ENCODE peak calls at places on chromosomes 5 and 9, in five cellular contexts. One of them, this sample, is unnamed.
A peak's percentile ranks its signal among the peaks of the same experiment; 100 is the strongest.

GRCh38 chr9:96515629-96516470 is 65.9 kb downstream of the HABP4 start:
- DNase-seq in neural progenitor cell: no peak
- DNase-seq in GM23248: peak; percentile 76
- DNase-seq in HCT116: no peak
- DNase-seq in mammary epithelial cell: no peak
- DNase-seq in this sample: no peak

GRCh38 chr5:172791291-172791690 is 20.3 kb upstream of the DUSP1 start:
- DNase-seq in neural progenitor cell: no peak
- DNase-seq in mammary epithelial cell: no peak
- DNase-seq in GM23248: peak; percentile 49
- DNase-seq in HCT116: no peak
- DNase-seq in this sample: no peak

GRCh38 chr5:16072616-16073015 is 107.0 kb downstream of the MARCHF11 start:
- DNase-seq in HCT116: no peak
- DNase-seq in GM23248: no peak
- DNase-seq in mammary epithelial cell: no peak
- DNase-seq in neural progenitor cell: no peak
- DNase-seq in this sample: no peak

GRCh38 chr9:92035146-92035545 is 80.1 kb downstream of the SPTLC1 start:
- DNase-seq in mammary epithelial cell: no peak
- DNase-seq in HCT116: no peak
- DNase-seq in neural progenitor cell: no peak
- DNase-seq in GM23248: no peak
- DNase-seq in this sample: no peak

GRCh38 chr9:90188656-90189055 is 454.0 kb downstream of the DIRAS2 start:
- DNase-seq in HCT116: no peak
- DNase-seq in GM23248: no peak
- DNase-seq in mammary epithelial cell: no peak
- DNase-seq in neural progenitor cell: no peak
- DNase-seq in this sample: peak; percentile 20

GRCh38 chr5:93572773-93573626 is 8.0 kb downstream of the NR2F1-AS1 start:
- DNase-seq in GM23248: peak; percentile 47
- DNase-seq in HCT116: no peak
- DNase-seq in neural progenitor cell: peak; percentile 92
- DNase-seq in mammary epithelial cell: peak; percentile 29
- DNase-seq in this sample: no peak

GRCh38 chr5:113514263-113514590 is 733 bp downstream of the YTHDC2 start:
- DNase-seq in neural progenitor cell: no peak
- DNase-seq in HCT116: no peak
- DNase-seq in GM23248: peak; percentile 61
- DNase-seq in mammary epithelial cell: no peak
- DNase-seq in this sample: peak; percentile 19

GRCh38 chr5:31319338-31319737 is 125.9 kb downstream of the CDH6 start:
- DNase-seq in HCT116: no peak
- DNase-seq in mammary epithelial cell: no peak
- DNase-seq in GM23248: no peak
- DNase-seq in neural progenitor cell: no peak
- DNase-seq in this sample: no peak

GRCh38 chr5:108251350-108251749 is 130.5 kb downstream of the FBXL17 start:
- DNase-seq in neural progenitor cell: no peak
- DNase-seq in mammary epithelial cell: no peak
- DNase-seq in HCT116: no peak
- DNase-seq in GM23248: no peak
- DNase-seq in this sample: no peak

GRCh38 chr9:129995409-129996160 is 47.4 kb downstream of the FNBP1 start:
- DNase-seq in GM23248: peak; percentile 89
- DNase-seq in HCT116: no peak
- DNase-seq in mammary epithelial cell: peak; percentile 76
- DNase-seq in neural progenitor cell: no peak
- DNase-seq in this sample: no peak

GRCh38 chr5:163705983-163706771 is 200.8 kb downstream of the MAT2B start:
- DNase-seq in HCT116: no peak
- DNase-seq in mammary epithelial cell: no peak
- DNase-seq in neural progenitor cell: no peak
- DNase-seq in GM23248: peak; percentile 33
- DNase-seq in this sample: no peak

GRCh38 chr5:170569101-170569500 is 65.3 kb downstream of the KCNIP1 start:
- DNase-seq in GM23248: no peak
- DNase-seq in mammary epithelial cell: no peak
- DNase-seq in HCT116: no peak
- DNase-seq in neural progenitor cell: no peak
- DNase-seq in this sample: no peak

GRCh38 chr9:136023401-136024225 is 62.4 kb upstream of the UBAC1 start:
- DNase-seq in neural progenitor cell: no peak
- DNase-seq in HCT116: no peak
- DNase-seq in mammary epithelial cell: peak; percentile 11
- DNase-seq in GM23248: peak; percentile 82
- DNase-seq in this sample: no peak

GRCh38 chr5:43804041-43804440 is 201.1 kb downstream of the NNT start:
- DNase-seq in HCT116: no peak
- DNase-seq in GM23248: no peak
- DNase-seq in neural progenitor cell: no peak
- DNase-seq in mammary epithelial cell: no peak
- DNase-seq in this sample: no peak

GRCh38 chr5:133533541-133533940 is 78.8 kb downstream of the FSTL4 start:
- DNase-seq in GM23248: no peak
- DNase-seq in mammary epithelial cell: no peak
- DNase-seq in HCT116: no peak
- DNase-seq in neural progenitor cell: no peak
- DNase-seq in this sample: no peak

GRCh38 chr5:108702546-108702945 is 45.2 kb upstream of the FER start:
- DNase-seq in GM23248: no peak
- DNase-seq in neural progenitor cell: no peak
- DNase-seq in mammary epithelial cell: no peak
- DNase-seq in HCT116: no peak
- DNase-seq in this sample: no peak

GRCh38 chr5:81794246-81794645 is 43.3 kb upstream of the SSBP2 start:
- DNase-seq in neural progenitor cell: no peak
- DNase-seq in mammary epithelial cell: no peak
- DNase-seq in HCT116: no peak
- DNase-seq in GM23248: no peak
- DNase-seq in this sample: no peak

GRCh38 chr5:151082274-151082902 is 1.6 kb upstream of the TNIP1 start:
- DNase-seq in HCT116: no peak
- DNase-seq in neural progenitor cell: peak; percentile 65
- DNase-seq in GM23248: peak; percentile 59
- DNase-seq in mammary epithelial cell: peak; percentile 65
- DNase-seq in this sample: no peak
- H3K9ac ChIP-seq in HCT116: no peak overlapping the region
- H3K9ac ChIP-seq in neural progenitor cell: no peak overlapping the region
- H3K9ac ChIP-seq in GM23248: no peak overlapping the region
- H3K9ac ChIP-seq in mammary epithelial cell: peak overlapping the region; percentile 100
- H3K9ac ChIP-seq in this sample: peak overlapping the region; percentile 92

GRCh38 chr5:115601709-115602584 is at the start of gene TICAM2:
- DNase-seq in HCT116: no peak
- DNase-seq in GM23248: peak; percentile 84
- DNase-seq in mammary epithelial cell: peak; percentile 34
- DNase-seq in neural progenitor cell: peak; percentile 76
- DNase-seq in this sample: peak; percentile 64
- H3K9ac ChIP-seq in HCT116: no peak within 1 kb of the TSS
- H3K9ac ChIP-seq in GM23248: peak within 1 kb of the TSS; percentile 97
- H3K9ac ChIP-seq in mammary epithelial cell: peak within 1 kb of the TSS; percentile 6
- H3K9ac ChIP-seq in neural progenitor cell: no peak within 1 kb of the TSS
- H3K9ac ChIP-seq in this sample: peak within 1 kb of the TSS; percentile 65

DNA sequence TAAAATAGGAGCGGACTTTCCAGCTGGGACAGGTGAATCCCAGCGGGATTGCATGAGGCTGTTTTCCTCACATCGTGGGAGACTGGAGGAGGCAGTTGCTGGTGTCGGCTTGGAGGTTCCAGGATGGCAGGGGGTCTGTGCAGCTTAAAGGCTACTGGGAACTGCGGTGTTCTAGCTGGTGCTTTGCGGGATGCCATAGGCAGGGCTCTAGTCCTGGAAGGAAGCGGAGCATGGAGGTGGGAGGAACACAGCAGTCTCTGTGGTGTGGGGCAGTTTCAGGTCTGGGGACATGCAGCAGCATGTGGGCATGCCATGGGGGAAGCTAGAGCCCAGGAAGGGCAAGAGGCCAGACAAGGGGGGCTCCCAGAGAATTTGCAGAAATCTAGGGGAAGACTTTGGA is 141.5 kb downstream of the NSG2 start:
- DNase-seq in HCT116: no peak
- DNase-seq in neural progenitor cell: no peak
- DNase-seq in GM23248: no peak
- DNase-seq in mammary epithelial cell: no peak
- DNase-seq in this sample: no peak
- H3K9ac ChIP-seq in HCT116: no peak overlapping the region
- H3K9ac ChIP-seq in neural progenitor cell: no peak overlapping the region
- H3K9ac ChIP-seq in GM23248: no peak overlapping the region
- H3K9ac ChIP-seq in mammary epithelial cell: no peak overlapping the region
- H3K9ac ChIP-seq in this sample: no peak overlapping the region

GRCh38 chr9:127178646-127179632 is 56.5 kb upstream of the ANGPTL2 start:
- DNase-seq in GM23248: no peak
- DNase-seq in mammary epithelial cell: no peak
- DNase-seq in HCT116: no peak
- DNase-seq in neural progenitor cell: peak; percentile 31
- DNase-seq in this sample: no peak
- H3K9ac ChIP-seq in GM23248: no peak overlapping the region
- H3K9ac ChIP-seq in mammary epithelial cell: no peak overlapping the region
- H3K9ac ChIP-seq in HCT116: no peak overlapping the region
- H3K9ac ChIP-seq in neural progenitor cell: no peak overlapping the region
- H3K9ac ChIP-seq in this sample: no peak overlapping the region

DNA sequence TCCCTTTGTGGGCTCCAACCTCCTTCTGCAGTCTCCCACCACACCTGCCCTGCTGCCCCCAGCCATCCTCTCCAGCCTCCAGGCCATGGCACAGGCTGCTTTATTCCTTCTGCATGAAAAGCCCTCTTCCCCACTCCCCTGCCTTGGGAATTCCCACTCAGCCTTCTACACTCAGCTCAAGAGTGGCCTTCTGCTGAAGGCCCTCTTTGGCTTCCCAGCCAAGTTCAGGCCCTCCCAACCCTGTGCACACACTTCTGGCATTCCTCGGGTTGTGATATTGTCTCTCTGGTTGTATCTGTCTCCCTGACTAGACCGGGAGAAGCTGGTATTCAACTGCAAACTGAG is 5.7 kb downstream of the SHB start:
- DNase-seq in neural progenitor cell: no peak
- DNase-seq in HCT116: no peak
- DNase-seq in GM23248: no peak
- DNase-seq in mammary epithelial cell: no peak
- DNase-seq in this sample: no peak
- H3K9ac ChIP-seq in neural progenitor cell: no peak overlapping the region
- H3K9ac ChIP-seq in HCT116: peak overlapping the region; percentile 10
- H3K9ac ChIP-seq in GM23248: no peak overlapping the region
- H3K9ac ChIP-seq in mammary epithelial cell: no peak overlapping the region
- H3K9ac ChIP-seq in this sample: no peak overlapping the region

GRCh38 chr9:9846538-9846937 is 766.3 kb downstream of the PTPRD start:
- DNase-seq in mammary epithelial cell: no peak
- DNase-seq in HCT116: no peak
- DNase-seq in GM23248: no peak
- DNase-seq in neural progenitor cell: no peak
- DNase-seq in this sample: peak; percentile 89
- H3K9ac ChIP-seq in mammary epithelial cell: no peak overlapping the region
- H3K9ac ChIP-seq in HCT116: no peak overlapping the region
- H3K9ac ChIP-seq in GM23248: no peak overlapping the region
- H3K9ac ChIP-seq in neural progenitor cell: no peak overlapping the region
- H3K9ac ChIP-seq in this sample: peak overlapping the region; percentile 58

DNA sequence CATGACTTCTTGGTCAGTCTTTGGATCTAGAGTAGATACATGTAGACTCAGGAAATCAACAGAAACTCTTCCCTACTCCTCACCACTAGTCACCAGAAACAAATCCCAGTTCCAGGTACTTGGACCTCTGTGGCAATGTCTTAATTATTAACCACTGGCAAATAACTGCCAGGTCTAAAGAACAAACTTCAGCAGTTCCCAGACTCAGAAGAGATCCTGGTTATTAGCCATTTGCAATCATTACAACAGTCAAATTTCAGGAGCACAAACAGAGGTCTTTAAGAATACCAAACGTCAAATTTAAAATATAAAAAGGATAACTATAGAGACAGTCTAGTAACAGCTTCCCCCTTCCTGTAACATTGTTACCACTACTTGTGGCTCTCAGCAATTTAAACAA is 10.2 kb downstream of the DIAPH1 start:
- DNase-seq in HCT116: no peak
- DNase-seq in GM23248: no peak
- DNase-seq in neural progenitor cell: no peak
- DNase-seq in mammary epithelial cell: no peak
- DNase-seq in this sample: no peak
- H3K9ac ChIP-seq in HCT116: no peak overlapping the region
- H3K9ac ChIP-seq in GM23248: no peak overlapping the region
- H3K9ac ChIP-seq in neural progenitor cell: no peak overlapping the region
- H3K9ac ChIP-seq in mammary epithelial cell: no peak overlapping the region
- H3K9ac ChIP-seq in this sample: no peak overlapping the region

DNA sequence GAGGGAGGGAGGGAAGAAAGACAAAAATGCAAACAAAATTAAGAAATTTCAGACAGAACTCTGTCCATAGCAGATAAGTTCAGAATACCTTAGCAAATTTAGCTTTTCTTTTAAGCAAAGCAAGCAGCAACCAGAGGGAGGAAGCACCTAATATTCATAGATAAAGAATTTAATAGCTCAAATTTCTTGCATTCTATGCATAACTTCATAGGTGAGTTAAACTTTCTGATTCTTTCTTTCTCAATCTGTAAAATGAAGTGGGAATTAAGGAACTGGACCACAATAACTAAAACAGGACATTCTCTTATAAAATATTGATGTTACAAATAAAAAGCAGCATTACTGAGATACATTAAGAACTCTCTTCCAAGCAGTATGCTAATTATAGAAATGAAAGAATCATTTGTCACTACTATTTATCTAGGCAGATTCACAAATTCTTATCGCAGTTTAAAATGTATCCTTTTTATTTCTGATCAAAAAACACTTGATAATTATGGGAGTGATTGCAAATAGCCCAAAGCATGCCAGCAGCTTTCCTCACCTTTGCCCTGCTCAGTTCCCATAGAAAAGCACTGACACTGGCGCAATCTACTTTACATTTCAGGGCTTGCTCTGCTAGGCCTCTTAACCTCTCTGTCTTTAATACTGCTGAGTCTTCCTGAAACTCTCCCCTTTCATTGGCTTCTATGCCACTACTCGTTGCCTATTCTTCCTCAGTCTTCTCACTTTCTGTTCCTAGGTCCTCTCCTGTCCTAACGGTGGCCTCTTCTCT is 341.8 kb downstream of the PIK3R1 start:
- DNase-seq in neural progenitor cell: no peak
- DNase-seq in mammary epithelial cell: no peak
- DNase-seq in GM23248: peak; percentile 42
- DNase-seq in HCT116: no peak
- DNase-seq in this sample: no peak
- H3K9ac ChIP-seq in neural progenitor cell: no peak overlapping the region
- H3K9ac ChIP-seq in mammary epithelial cell: no peak overlapping the region
- H3K9ac ChIP-seq in GM23248: no peak overlapping the region
- H3K9ac ChIP-seq in HCT116: no peak overlapping the region
- H3K9ac ChIP-seq in this sample: no peak overlapping the region

DNA sequence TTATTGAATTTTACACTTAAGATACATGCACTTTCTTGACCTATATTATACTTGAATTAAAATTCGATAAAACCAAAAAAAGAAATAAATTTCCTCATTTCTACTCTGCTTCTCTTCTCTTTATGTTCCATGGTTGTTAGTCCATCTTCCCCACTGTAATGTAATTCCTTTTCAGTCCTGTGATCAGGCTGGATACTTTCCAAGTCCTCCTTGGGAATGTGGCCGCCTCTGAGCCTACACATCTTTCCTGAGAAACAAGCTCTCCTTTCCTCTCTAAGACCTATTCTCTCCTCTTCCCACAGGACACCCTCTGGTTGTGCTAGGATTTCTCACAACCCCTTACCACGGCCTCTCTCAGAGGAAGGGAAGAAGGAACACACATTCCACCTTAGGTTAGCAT is 285.1 kb downstream of the DNAH5 start:
- DNase-seq in neural progenitor cell: no peak
- DNase-seq in HCT116: no peak
- DNase-seq in mammary epithelial cell: no peak
- DNase-seq in GM23248: peak; percentile 14
- DNase-seq in this sample: no peak
- H3K9ac ChIP-seq in neural progenitor cell: no peak overlapping the region
- H3K9ac ChIP-seq in HCT116: no peak overlapping the region
- H3K9ac ChIP-seq in mammary epithelial cell: peak overlapping the region; percentile 37
- H3K9ac ChIP-seq in GM23248: no peak overlapping the region
- H3K9ac ChIP-seq in this sample: no peak overlapping the region

GRCh38 chr5:143596824-143597223 is 193.3 kb upstream of the NR3C1 start:
- DNase-seq in HCT116: no peak
- DNase-seq in neural progenitor cell: no peak
- DNase-seq in GM23248: no peak
- DNase-seq in mammary epithelial cell: no peak
- DNase-seq in this sample: no peak
- H3K9ac ChIP-seq in HCT116: no peak overlapping the region
- H3K9ac ChIP-seq in neural progenitor cell: no peak overlapping the region
- H3K9ac ChIP-seq in GM23248: no peak overlapping the region
- H3K9ac ChIP-seq in mammary epithelial cell: no peak overlapping the region
- H3K9ac ChIP-seq in this sample: no peak overlapping the region